ENCODE peak calls at places on chromosomes 11 and 22, in four cellular contexts. One of them, this sample, is unnamed.

GRCh38 chr22:31055322-31056159 is 25.6 kb upstream of the SMTN start:
- DNase-seq in iPS DF 19.7: no peak
- DNase-seq in GM13976: no peak
- DNase-seq in GM12865: no peak
- DNase-seq in this sample: no peak

GRCh38 chr11:74380746-74381439 is 17.3 kb downstream of the PGM2L1 start:
- DNase-seq in iPS DF 19.7: no peak
- DNase-seq in GM13976: no peak
- DNase-seq in GM12865: no peak
- DNase-seq in this sample: no peak

GRCh38 chr11:81700061-81700460 is 1033.6 kb downstream of the FAM181B start:
- DNase-seq in iPS DF 19.7: no peak
- DNase-seq in GM13976: no peak
- DNase-seq in GM12865: no peak
- DNase-seq in this sample: no peak

GRCh38 chr11:47109051-47109791 is 67.5 kb downstream of the ARFGAP2 start:
- DNase-seq in iPS DF 19.7: no peak
- DNase-seq in GM13976: no peak
- DNase-seq in GM12865: peak; percentile 42
- DNase-seq in this sample: no peak

GRCh38 chr22:23110922-23111527 is 30.8 kb downstream of the RSPH14 start:
- DNase-seq in iPS DF 19.7: no peak
- DNase-seq in GM13976: no peak
- DNase-seq in GM12865: no peak
- DNase-seq in this sample: no peak

GRCh38 chr11:100752371-100753073 is 65.4 kb downstream of the ARHGAP42 start:
- DNase-seq in iPS DF 19.7: no peak
- DNase-seq in GM13976: no peak
- DNase-seq in GM12865: no peak
- DNase-seq in this sample: no peak

GRCh38 chr11:109765709-109766311 is 327.4 kb upstream of the ZC3H12C start:
- DNase-seq in iPS DF 19.7: no peak
- DNase-seq in GM13976: no peak
- DNase-seq in GM12865: no peak
- DNase-seq in this sample: no peak

GRCh38 chr11:251550-251949 is 14.8 kb downstream of the PSMD13 start:
- DNase-seq in iPS DF 19.7: no peak
- DNase-seq in GM13976: no peak
- DNase-seq in GM12865: peak; percentile 36
- DNase-seq in this sample: no peak

GRCh38 chr11:67280341-67280790 is 8.7 kb upstream of the ANKRD13D start:
- DNase-seq in iPS DF 19.7: no peak
- DNase-seq in GM13976: no peak
- DNase-seq in GM12865: no peak
- DNase-seq in this sample: no peak

GRCh38 chr22:37165940-37166674 is 16.4 kb upstream of the IL2RB start:
- DNase-seq in iPS DF 19.7: no peak
- DNase-seq in GM13976: no peak
- DNase-seq in GM12865: no peak
- DNase-seq in this sample: no peak

GRCh38 chr11:6127881-6128280 is 20.4 kb downstream of the OR56B4 start:
- DNase-seq in iPS DF 19.7: no peak
- DNase-seq in GM13976: no peak
- DNase-seq in GM12865: no peak
- DNase-seq in this sample: no peak